ENCODE peak calls at places on chromosome X, in nine cellular contexts. K is cardiac muscle cell; U is GM12878; S is tibial artery; R is Panc1; O is IMR-90; B is CD8-positive, alpha-beta T cell; F is OCI-LY7; Q is tibial nerve. L is an unnamed sample. For H3K36me3, the result is how much of the 10 kb centered on the place peaks cover.

GRCh38 chrX:35439692-35440091 is 358.4 kb upstream of the MAGEB16 start:
- DNase-seq in O (no peak), Q (no peak), B (no peak), K (no peak), U (no peak), F (no peak), S (no peak), R (no peak), L (no peak)

GRCh38 chrX:27336466-27337091 is 126.6 kb downstream of the PPP4R3C start:
- DNase-seq in F (peak), U (no peak), Q (no peak), K (peak), B (peak), S (no peak), O (peak), R (peak), L (no peak)

GRCh38 chrX:150224676-150225075 is 138.4 kb upstream of the MAMLD1 start:
- DNase-seq in U (no peak), Q (no peak), F (no peak), K (no peak), B (no peak), S (no peak), O (no peak), R (no peak), L (no peak)

GRCh38 chrX:153689654-153690465 is 2.1 kb downstream of the SLC6A8 start:
- DNase-seq in F (no peak), K (no peak), B (no peak), S (no peak), O (peak), U (no peak), Q (no peak), R (no peak), L (peak)

GRCh38 chrX:11558972-11559371 is 106.7 kb downstream of the ARHGAP6 start:
- DNase-seq in O (no peak), K (no peak), Q (no peak), S (no peak), U (no peak), R (no peak), F (peak), B (peak), L (no peak)

GRCh38 chrX:128464091-128464490 is 411.9 kb upstream of the ACTRT1 start:
- DNase-seq in R (no peak), Q (no peak), U (no peak), S (no peak), F (no peak), B (no peak), K (no peak), O (no peak), L (no peak)

GRCh38 chrX:95754411-95754810 is 930.2 kb upstream of the DIAPH2 start:
- DNase-seq in Q (no peak), F (no peak), K (no peak), S (no peak), O (no peak), R (no peak), B (no peak), U (no peak), L (no peak)

GRCh38 chrX:133414399-133415275 is 652 bp downstream of the GPC4 start:
- DNase-seq in F (no peak), O (no peak), R (no peak), B (no peak), S (no peak), U (no peak), Q (no peak), K (peak), L (peak)

GRCh38 chrX:50691820-50692219 is 122.2 kb downstream of the SHROOM4 start:
- DNase-seq in B (peak), O (peak), K (peak), R (peak), S (no peak), U (no peak), F (peak), Q (no peak), L (no peak)

GRCh38 chrX:110241816-110242215 is 76.1 kb downstream of the AMMECR1 start:
- DNase-seq in B (no peak), U (no peak), O (peak), K (peak), F (no peak), Q (no peak), R (no peak), S (no peak), L (peak)

GRCh38 chrX:123648028-123648810 is 84.6 kb downstream of the THOC2 start:
- DNase-seq in K (peak), F (no peak), U (no peak), R (no peak), Q (no peak), O (peak), S (no peak), B (peak), L (no peak)

GRCh38 chrX:153726286-153727107 is 1.8 kb downstream of the ABCD1 start:
- DNase-seq in B (peak), K (peak), F (peak), U (peak), Q (peak), O (peak), S (peak), R (no peak), L (peak)

GRCh38 chrX:68867458-68868166 is 38.8 kb downstream of the EFNB1 start:
- DNase-seq in U (no peak), F (no peak), B (no peak), O (no peak), R (no peak), S (no peak), Q (no peak), K (peak), L (no peak)

GRCh38 chrX:42149786-42150185 is 226.4 kb upstream of the CASK start:
- DNase-seq in O (no peak), K (peak), R (no peak), U (no peak), F (no peak), Q (no peak), S (no peak), B (no peak), L (no peak)

GRCh38 chrX:19303216-19303880 is 40.4 kb upstream of the PDHA1 start:
- DNase-seq in K (peak), B (no peak), R (no peak), O (peak), S (peak), Q (peak), U (no peak), F (no peak), L (no peak)

GRCh38 chrX:154325541-154325940 is 29.9 kb downstream of the TKTL1 start:
- DNase-seq in R (no peak), S (no peak), O (peak), Q (no peak), K (peak), F (no peak), B (no peak), U (no peak), L (peak)

GRCh38 chrX:131816551-131817136 is 206.5 kb upstream of the STK26 start:
- DNase-seq in Q (no peak), S (peak), B (peak), F (peak), K (no peak), R (no peak), O (peak), U (peak), L (peak)

GRCh38 chrX:125287282-125287681 is 32.4 kb upstream of the TEX13C start:
- DNase-seq in U (no peak), O (no peak), F (no peak), B (no peak), R (no peak), Q (no peak), S (no peak), K (no peak), L (no peak)

GRCh38 chrX:136146614-136147319 is 566 bp upstream of the FHL1 start:
- DNase-seq in O (no peak), R (no peak), S (peak), F (no peak), Q (no peak), B (peak), U (no peak), K (no peak), L (peak)

GRCh38 chrX:2928583-2929434 is at the start of gene ARSD:
- DNase-seq in S (peak), F (no peak), K (peak), R (peak), U (no peak), O (peak), B (peak), Q (peak), L (peak)

GRCh38 chrX:134501942-134502341 is 42.0 kb downstream of the HPRT1 start:
- DNase-seq in Q (no peak), K (no peak), F (no peak), O (peak), U (no peak), R (no peak), B (no peak), S (no peak), L (no peak)

GRCh38 chrX:132483523-132483922 is 5.3 kb downstream of the MBNL3 start:
- DNase-seq in Q (no peak), B (no peak), S (no peak), U (no peak), K (no peak), F (no peak), R (no peak), O (no peak), L (no peak)

GRCh38 chrX:65601530-65602281 is 65.7 kb upstream of the MSN start:
- DNase-seq in S (peak), R (no peak), O (peak), B (peak), U (no peak), F (peak), K (peak), Q (peak), L (peak)

GRCh38 chrX:81174286-81174685 is 27.4 kb downstream of the HMGN5 start:
- DNase-seq in U (no peak), R (peak), Q (no peak), K (peak), S (no peak), O (peak), B (no peak), F (peak), L (no peak)

GRCh38 chrX:118356154-118356701 is 10.3 kb downstream of the WDR44 start:
- DNase-seq in Q (no peak), B (no peak), R (no peak), F (no peak), O (no peak), U (no peak), K (no peak), S (no peak), L (no peak)

GRCh38 chrX:41010188-41010846 is 74.9 kb upstream of the USP9X start:
- DNase-seq in O (peak), U (no peak), Q (peak), F (no peak), R (no peak), B (peak), S (peak), K (peak), L (peak)

GRCh38 chrX:34768290-34768689 is 111.2 kb upstream of the TMEM47 start:
- DNase-seq in F (no peak), Q (no peak), B (no peak), U (no peak), S (no peak), K (no peak), R (no peak), O (no peak), L (no peak)

GRCh38 chrX:253451-254297 is 27.5 kb upstream of the PLCXD1 start:
- DNase-seq in R (no peak), U (no peak), K (no peak), F (no peak), S (no peak), O (no peak), Q (no peak), B (no peak), L (no peak)

GRCh38 chrX:24692305-24692704 is 1.4 kb upstream of the POLA1 start:
- DNase-seq in Q (no peak), S (no peak), B (no peak), U (no peak), F (no peak), K (no peak), R (no peak), O (no peak), L (no peak)

GRCh38 chrX:47358387-47359065 is 11.9 kb upstream of the ZNF157 start:
- DNase-seq in K (no peak), S (no peak), Q (no peak), B (peak), F (peak), O (no peak), R (no peak), U (no peak), L (no peak)

GRCh38 chrX:10769696-10770619 is 149.6 kb upstream of the MID1 start:
- DNase-seq in R (no peak), O (peak), Q (no peak), S (peak), U (no peak), K (peak), F (no peak), B (no peak), L (no peak)

GRCh38 chrX:55135171-55135570 is 46.4 kb downstream of the PAGE2 start:
- DNase-seq in B (peak), O (peak), F (peak), S (peak), U (no peak), R (peak), Q (peak), K (peak), L (peak)

GRCh38 chrX:57289089-57289488 is 2.6 kb downstream of the FAAH2 start:
- DNase-seq in Q (no peak), F (no peak), S (no peak), O (no peak), R (no peak), K (no peak), U (no peak), B (no peak), L (no peak)

GRCh38 chrX:108165349-108166111 is 74.0 kb downstream of the ATG4A start:
- DNase-seq in Q (no peak), O (peak), B (no peak), U (no peak), K (peak), R (peak), S (no peak), F (no peak), L (no peak)

GRCh38 chrX:135688137-135688536 is 25.3 kb upstream of the CT45A1 start:
- DNase-seq in Q (no peak), K (no peak), O (no peak), S (no peak), U (no peak), B (no peak), F (no peak), R (no peak), L (no peak)

GRCh38 chrX:55787063-55787462 is 69.5 kb downstream of the RRAGB start:
- DNase-seq in U (no peak), O (no peak), K (no peak), Q (no peak), S (no peak), R (no peak), B (no peak), F (no peak), L (no peak)

GRCh38 chrX:38816158-38816557 is 14.9 kb downstream of the MID1IP1 start:
- DNase-seq in K (no peak), U (no peak), B (no peak), Q (no peak), R (no peak), S (no peak), F (no peak), O (no peak), L (no peak)

GRCh38 chrX:114675365-114675764 is 91.5 kb downstream of the HTR2C start:
- DNase-seq in B (no peak), U (no peak), R (no peak), F (no peak), Q (no peak), O (no peak), K (no peak), S (no peak), L (no peak)

GRCh38 chrX:129965166-129965565 is 17.3 kb upstream of the BCORL1 start:
- DNase-seq in R (no peak), B (no peak), O (no peak), F (no peak), U (no peak), S (no peak), Q (no peak), K (no peak), L (no peak)

DNA sequence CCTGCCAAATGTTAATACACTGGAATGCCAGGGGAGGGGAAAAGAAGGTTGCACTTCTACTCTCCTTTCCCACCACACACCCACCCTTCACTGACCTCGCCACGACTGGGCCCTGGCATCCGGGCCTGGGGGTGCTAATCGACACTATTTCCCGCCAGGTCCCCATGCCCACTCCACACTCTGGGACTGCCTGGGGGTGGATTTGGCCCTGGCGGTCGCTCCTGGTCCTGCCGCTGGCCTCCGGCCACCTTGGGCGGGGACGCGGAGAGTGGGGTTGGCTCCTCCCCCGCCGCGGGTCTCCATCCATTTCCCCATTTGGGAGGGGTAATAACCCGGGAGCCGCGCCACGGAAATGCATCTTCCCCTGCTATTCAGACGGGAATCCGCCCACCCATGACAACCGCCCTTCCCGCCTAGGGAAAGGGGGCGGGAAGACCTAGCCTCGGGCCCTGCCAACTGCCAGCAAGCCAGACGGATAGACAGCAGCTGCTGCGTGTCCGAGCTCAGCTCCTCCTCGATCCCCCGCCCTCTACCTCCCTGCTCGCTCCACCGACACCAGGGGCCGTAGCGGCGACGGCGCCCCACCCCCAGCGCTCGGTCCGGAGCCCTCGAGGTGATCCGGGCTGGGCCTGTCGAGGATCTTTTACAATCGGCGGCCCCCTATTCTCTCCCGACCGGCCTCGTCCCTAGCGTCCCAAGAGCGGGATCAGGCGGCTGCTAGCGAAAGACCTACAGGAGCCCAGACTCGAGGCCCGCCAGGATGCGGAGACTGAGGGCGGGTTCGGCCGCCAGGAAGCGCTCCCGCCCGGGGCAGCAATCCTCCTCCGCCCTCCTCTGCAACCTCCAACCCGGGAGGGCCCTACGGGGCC is 78.0 kb downstream of the RLIM start:
- DNase-seq in Q (peak), B (peak), F (no peak), O (peak), U (no peak), R (no peak), S (peak), K (peak), L (peak)
- H3K27ac ChIP-seq in Q (peak), B (peak), F (no peak), O (peak), U (peak), R (peak), S (peak), K (peak), L (peak)

GRCh38 chrX:85326234-85327059 is 53.0 kb downstream of the POF1B start:
- DNase-seq in R (no peak), S (no peak), F (no peak), U (no peak), O (no peak), Q (no peak), K (no peak), B (no peak), L (no peak)

DNA sequence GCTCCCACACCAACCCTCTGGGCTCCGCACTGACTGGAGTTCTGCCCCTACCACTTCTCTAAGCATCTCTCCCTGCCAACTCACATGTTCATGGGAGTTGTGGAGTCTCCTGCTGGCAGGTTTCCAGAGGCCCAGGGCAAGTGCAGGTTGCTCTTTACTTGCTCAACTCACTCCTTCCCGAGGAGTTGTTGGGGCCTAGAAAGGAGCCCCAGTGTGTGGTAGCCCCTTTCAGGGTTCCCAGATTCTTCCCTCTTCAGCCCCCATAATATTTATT is 52.5 kb downstream of the POF1B start:
- DNase-seq in F (no peak), Q (no peak), K (no peak), R (no peak), B (no peak), O (no peak), S (no peak), U (no peak), L (no peak)
- H3K36me3 ChIP-seq in F (under half), Q (under half), K (under half), R (under half), B (under half), O (under half), S (under half), U (under half), L (under half)

GRCh38 chrX:104112326-104112951 is at the start of gene ZCCHC18:
- DNase-seq in K (peak), U (no peak), S (peak), O (peak), F (peak), Q (no peak), R (no peak), B (peak), L (peak)
- H3K27ac ChIP-seq in K (peak), U (peak), S (peak), O (peak), F (peak), Q (peak), R (no peak), B (peak), L (peak)

GRCh38 chrX:16175329-16175728 is 8.0 kb downstream of the MAGEB17 start:
- DNase-seq in S (no peak), O (no peak), K (no peak), U (no peak), R (no peak), B (no peak), Q (no peak), F (no peak), L (no peak)

GRCh38 chrX:16171039-16171438 is 3.8 kb downstream of the MAGEB17 start:
- DNase-seq in O (no peak), U (no peak), R (no peak), F (no peak), B (no peak), Q (no peak), S (no peak), K (no peak), L (no peak)

GRCh38 chrX:16177260-16177659 is 10.0 kb downstream of the MAGEB17 start:
- DNase-seq in F (no peak), R (no peak), K (no peak), O (no peak), Q (no peak), S (no peak), B (no peak), U (no peak), L (no peak)

GRCh38 chrX:16171944-16172343 is 4.7 kb downstream of the MAGEB17 start:
- DNase-seq in S (no peak), Q (no peak), R (no peak), K (no peak), U (no peak), F (no peak), O (no peak), B (no peak), L (no peak)

DNA sequence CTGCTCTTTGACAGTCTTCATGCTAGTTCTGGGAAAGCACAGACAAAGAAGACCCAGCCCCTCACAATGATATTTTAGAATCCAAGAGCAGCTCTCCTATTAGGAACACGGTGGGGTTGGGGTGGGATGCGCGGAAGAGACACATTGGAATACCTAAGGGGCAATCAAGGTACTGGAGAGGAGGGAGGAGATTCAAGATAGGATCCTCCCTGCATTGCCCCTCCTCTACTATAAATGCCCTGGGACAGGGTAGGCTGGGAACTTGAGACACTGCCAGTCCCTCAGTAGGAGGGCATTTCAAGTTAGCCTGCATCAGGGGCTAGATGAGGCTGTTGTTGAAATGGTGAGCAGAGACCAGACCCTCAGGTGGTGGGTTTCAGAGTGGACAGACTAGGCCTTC is 5.1 kb downstream of the MAGEB17 start:
- DNase-seq in O (no peak), Q (no peak), B (no peak), R (no peak), S (no peak), U (no peak), K (no peak), F (no peak), L (no peak)
- H3K36me3 ChIP-seq in O (under half), Q (under half), B (under half), R (under half), S (under half), U (under half), K (under half), F (under half), L (under half)

DNA sequence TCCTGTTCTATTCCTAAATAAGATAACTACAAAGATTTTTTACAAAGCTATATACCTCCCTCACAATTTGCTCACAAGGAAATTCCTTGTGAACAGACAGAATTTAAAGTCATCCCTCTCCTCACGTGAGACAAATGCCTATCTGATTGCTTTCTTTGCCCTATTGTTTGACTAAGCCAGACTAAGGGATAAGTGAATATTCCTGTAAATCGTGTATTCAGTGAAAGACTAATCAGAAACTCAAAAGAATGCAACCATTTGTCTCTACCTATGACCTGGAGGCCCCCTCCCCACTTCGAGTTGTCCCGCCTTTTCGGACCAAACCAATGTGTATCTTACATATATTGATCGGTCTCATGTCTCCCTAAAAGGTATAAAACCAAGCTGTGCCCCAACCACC is 15.3 kb upstream of the ZBTB33 start:
- DNase-seq in R (no peak), Q (no peak), F (no peak), S (no peak), K (no peak), B (no peak), U (no peak), O (no peak), L (no peak)
- H3K27ac ChIP-seq in R (no peak), Q (no peak), F (no peak), S (no peak), K (no peak), B (no peak), U (no peak), O (no peak), L (no peak)